ENCODE peak calls at places on chromosomes 7 and 10, in seven cellular contexts. One of them, this sample, is unnamed. For H3K4me1, the result is how much of the 10 kb centered on the place peaks cover.

GRCh38 chr10:43048301-43049051 is 28.4 kb upstream of the RET start:
- DNase-seq in stomach: no peak
- DNase-seq in left lung: no peak
- DNase-seq in upper lobe of left lung: no peak
- DNase-seq in GM12878: no peak
- DNase-seq in osteoblast: peak
- DNase-seq in cardiac muscle cell: no peak
- DNase-seq in this sample: no peak

GRCh38 chr10:13144814-13145213 is 16.5 kb upstream of the MCM10 start:
- DNase-seq in upper lobe of left lung: no peak
- DNase-seq in GM12878: no peak
- DNase-seq in stomach: no peak
- DNase-seq in cardiac muscle cell: no peak
- DNase-seq in osteoblast: no peak
- DNase-seq in left lung: no peak
- DNase-seq in this sample: no peak

GRCh38 chr7:149828357-149829309 is 9.5 kb upstream of the ZNF862 start:
- DNase-seq in osteoblast: peak
- DNase-seq in upper lobe of left lung: no peak
- DNase-seq in cardiac muscle cell: no peak
- DNase-seq in stomach: no peak
- DNase-seq in GM12878: no peak
- DNase-seq in left lung: peak
- DNase-seq in this sample: peak

GRCh38 chr10:95758351-95759025 is 2.5 kb downstream of the ENTPD1 start:
- DNase-seq in stomach: no peak
- DNase-seq in upper lobe of left lung: no peak
- DNase-seq in osteoblast: no peak
- DNase-seq in left lung: no peak
- DNase-seq in GM12878: peak
- DNase-seq in cardiac muscle cell: no peak
- DNase-seq in this sample: no peak

GRCh38 chr7:37657798-37658197 is 25.8 kb upstream of the GPR141 start:
- DNase-seq in GM12878: no peak
- DNase-seq in osteoblast: no peak
- DNase-seq in left lung: no peak
- DNase-seq in cardiac muscle cell: no peak
- DNase-seq in upper lobe of left lung: no peak
- DNase-seq in stomach: no peak
- DNase-seq in this sample: no peak

GRCh38 chr10:99396471-99396870 is 34.0 kb downstream of the GOT1 start:
- DNase-seq in stomach: no peak
- DNase-seq in cardiac muscle cell: peak
- DNase-seq in upper lobe of left lung: no peak
- DNase-seq in left lung: no peak
- DNase-seq in osteoblast: no peak
- DNase-seq in GM12878: no peak
- DNase-seq in this sample: no peak

GRCh38 chr7:153084283-153084682 is 324.7 kb downstream of the ACTR3B start:
- DNase-seq in left lung: no peak
- DNase-seq in upper lobe of left lung: peak
- DNase-seq in osteoblast: no peak
- DNase-seq in cardiac muscle cell: no peak
- DNase-seq in GM12878: no peak
- DNase-seq in stomach: no peak
- DNase-seq in this sample: no peak

GRCh38 chr10:113127285-113128283 is 177.5 kb downstream of the TCF7L2 start:
- DNase-seq in upper lobe of left lung: no peak
- DNase-seq in stomach: no peak
- DNase-seq in osteoblast: no peak
- DNase-seq in cardiac muscle cell: peak
- DNase-seq in GM12878: no peak
- DNase-seq in left lung: no peak
- DNase-seq in this sample: no peak

GRCh38 chr10:45154481-45154880 is 153.8 kb downstream of the ZNF22 start:
- DNase-seq in osteoblast: peak
- DNase-seq in GM12878: no peak
- DNase-seq in stomach: no peak
- DNase-seq in upper lobe of left lung: no peak
- DNase-seq in cardiac muscle cell: peak
- DNase-seq in left lung: no peak
- DNase-seq in this sample: no peak

GRCh38 chr10:50395279-50395678 is 144.0 kb upstream of the ASAH2 start:
- DNase-seq in GM12878: no peak
- DNase-seq in cardiac muscle cell: peak
- DNase-seq in left lung: no peak
- DNase-seq in upper lobe of left lung: no peak
- DNase-seq in osteoblast: no peak
- DNase-seq in stomach: no peak
- DNase-seq in this sample: no peak

GRCh38 chr7:21371371-21371770 is 56.5 kb upstream of the SP4 start:
- DNase-seq in GM12878: no peak
- DNase-seq in osteoblast: no peak
- DNase-seq in stomach: no peak
- DNase-seq in upper lobe of left lung: no peak
- DNase-seq in left lung: no peak
- DNase-seq in cardiac muscle cell: no peak
- DNase-seq in this sample: no peak

GRCh38 chr10:43398939-43399871 is 9.8 kb downstream of the HNRNPF start:
- DNase-seq in left lung: no peak
- DNase-seq in GM12878: no peak
- DNase-seq in cardiac muscle cell: peak
- DNase-seq in stomach: no peak
- DNase-seq in osteoblast: peak
- DNase-seq in upper lobe of left lung: no peak
- DNase-seq in this sample: no peak

GRCh38 chr7:136056827-136057226 is 79.7 kb upstream of the MTPN start:
- DNase-seq in stomach: no peak
- DNase-seq in cardiac muscle cell: no peak
- DNase-seq in upper lobe of left lung: no peak
- DNase-seq in left lung: no peak
- DNase-seq in osteoblast: no peak
- DNase-seq in GM12878: no peak
- DNase-seq in this sample: no peak

GRCh38 chr7:150738092-150739044 is 1.1 kb downstream of the GIMAP5 start:
- DNase-seq in cardiac muscle cell: no peak
- DNase-seq in upper lobe of left lung: no peak
- DNase-seq in left lung: no peak
- DNase-seq in osteoblast: no peak
- DNase-seq in stomach: no peak
- DNase-seq in GM12878: no peak
- DNase-seq in this sample: no peak

GRCh38 chr10:89644967-89645741 is at the start of gene PANK1:
- DNase-seq in osteoblast: peak
- DNase-seq in stomach: peak
- DNase-seq in cardiac muscle cell: peak
- DNase-seq in GM12878: peak
- DNase-seq in left lung: peak
- DNase-seq in upper lobe of left lung: peak
- DNase-seq in this sample: peak

GRCh38 chr10:123398180-123398591 is 244.0 kb downstream of the BUB3 start:
- DNase-seq in stomach: no peak
- DNase-seq in upper lobe of left lung: no peak
- DNase-seq in cardiac muscle cell: no peak
- DNase-seq in left lung: no peak
- DNase-seq in GM12878: peak
- DNase-seq in osteoblast: no peak
- DNase-seq in this sample: no peak

GRCh38 chr10:16545126-16545736 is 23.6 kb upstream of the C1QL3 start:
- DNase-seq in upper lobe of left lung: no peak
- DNase-seq in stomach: no peak
- DNase-seq in cardiac muscle cell: peak
- DNase-seq in GM12878: no peak
- DNase-seq in osteoblast: peak
- DNase-seq in left lung: no peak
- DNase-seq in this sample: no peak

GRCh38 chr7:41880107-41880506 is 177.2 kb upstream of the INHBA start:
- DNase-seq in cardiac muscle cell: peak
- DNase-seq in GM12878: no peak
- DNase-seq in left lung: no peak
- DNase-seq in upper lobe of left lung: no peak
- DNase-seq in osteoblast: peak
- DNase-seq in stomach: no peak
- DNase-seq in this sample: no peak

GRCh38 chr10:66746711-66747110 is 179.1 kb upstream of the LRRTM3 start:
- DNase-seq in stomach: no peak
- DNase-seq in upper lobe of left lung: no peak
- DNase-seq in cardiac muscle cell: no peak
- DNase-seq in osteoblast: no peak
- DNase-seq in GM12878: no peak
- DNase-seq in left lung: no peak
- DNase-seq in this sample: no peak

GRCh38 chr7:87231715-87232114 is 12.2 kb upstream of the TMEM243 start:
- DNase-seq in osteoblast: no peak
- DNase-seq in cardiac muscle cell: no peak
- DNase-seq in stomach: no peak
- DNase-seq in upper lobe of left lung: no peak
- DNase-seq in GM12878: no peak
- DNase-seq in left lung: no peak
- DNase-seq in this sample: no peak

GRCh38 chr7:142407939-142408573 is 150.2 kb upstream of the PRSS58 start:
- DNase-seq in stomach: no peak
- DNase-seq in GM12878: no peak
- DNase-seq in cardiac muscle cell: peak
- DNase-seq in osteoblast: no peak
- DNase-seq in upper lobe of left lung: no peak
- DNase-seq in left lung: no peak
- DNase-seq in this sample: no peak

GRCh38 chr7:142408794-142409193 is 150.9 kb upstream of the PRSS58 start:
- DNase-seq in osteoblast: no peak
- DNase-seq in GM12878: no peak
- DNase-seq in stomach: no peak
- DNase-seq in upper lobe of left lung: no peak
- DNase-seq in left lung: no peak
- DNase-seq in cardiac muscle cell: no peak
- DNase-seq in this sample: no peak

GRCh38 chr7:142401951-142402350 is 144.1 kb upstream of the PRSS58 start:
- DNase-seq in osteoblast: no peak
- DNase-seq in cardiac muscle cell: no peak
- DNase-seq in GM12878: no peak
- DNase-seq in upper lobe of left lung: no peak
- DNase-seq in stomach: no peak
- DNase-seq in left lung: no peak
- DNase-seq in this sample: no peak

GRCh38 chr7:142409471-142409870 is 151.6 kb upstream of the PRSS58 start:
- DNase-seq in left lung: no peak
- DNase-seq in cardiac muscle cell: no peak
- DNase-seq in stomach: no peak
- DNase-seq in upper lobe of left lung: no peak
- DNase-seq in GM12878: no peak
- DNase-seq in osteoblast: no peak
- DNase-seq in this sample: no peak

DNA sequence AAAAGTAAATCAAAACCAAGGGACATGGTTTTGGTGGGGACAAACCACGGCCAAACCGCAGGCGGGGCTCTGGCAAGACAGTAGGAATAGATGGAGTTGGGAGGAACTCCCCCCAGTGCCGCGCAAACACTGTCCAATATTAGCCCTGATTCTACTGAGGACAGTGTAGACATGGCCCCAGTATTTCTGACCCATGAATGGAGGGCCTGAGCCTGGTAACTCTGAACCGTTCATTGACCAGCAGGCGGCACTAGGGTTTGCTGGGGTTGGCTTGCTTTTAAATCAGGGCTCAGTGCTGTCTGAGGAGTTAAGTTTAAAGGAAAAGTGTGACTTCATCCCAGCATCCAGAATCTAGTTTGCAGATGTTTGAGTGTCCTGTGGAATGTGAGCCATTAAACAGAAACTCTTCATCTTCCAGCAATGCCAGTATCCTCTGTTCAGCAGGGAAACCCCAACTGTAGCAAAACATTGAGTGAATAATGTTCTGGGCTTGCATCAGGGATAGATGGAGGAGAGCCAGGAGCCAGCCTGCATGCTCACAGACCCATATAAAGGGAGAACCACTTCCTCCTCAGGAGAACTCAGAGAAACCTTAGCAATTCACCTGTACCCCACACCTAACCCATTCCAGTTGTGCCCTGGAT is 147.4 kb upstream of the PRSS58 start:
- DNase-seq in upper lobe of left lung: no peak
- DNase-seq in stomach: no peak
- DNase-seq in GM12878: no peak
- DNase-seq in left lung: no peak
- DNase-seq in osteoblast: peak
- DNase-seq in cardiac muscle cell: peak
- DNase-seq in this sample: no peak
- TF ChIP-seq CTCF in upper lobe of left lung: no peak
- TF ChIP-seq CTCF in stomach: no peak
- TF ChIP-seq CTCF in GM12878: no peak
- TF ChIP-seq CTCF in left lung: no peak
- TF ChIP-seq CTCF in osteoblast: no peak
- TF ChIP-seq CTCF in cardiac muscle cell: no peak
- TF ChIP-seq CTCF in this sample: no peak

GRCh38 chr7:91837397-91838070 is 43.0 kb downstream of the MTERF1 start:
- DNase-seq in GM12878: no peak
- DNase-seq in osteoblast: no peak
- DNase-seq in left lung: no peak
- DNase-seq in stomach: no peak
- DNase-seq in upper lobe of left lung: no peak
- DNase-seq in cardiac muscle cell: no peak
- DNase-seq in this sample: no peak
- H3K4me1 ChIP-seq in GM12878: under half
- H3K4me1 ChIP-seq in osteoblast: under half
- H3K4me1 ChIP-seq in left lung: under half
- H3K4me1 ChIP-seq in stomach: under half
- H3K4me1 ChIP-seq in upper lobe of left lung: under half
- H3K4me1 ChIP-seq in cardiac muscle cell: under half
- H3K4me1 ChIP-seq in this sample: under half

GRCh38 chr10:85317827-85318226 is 989.4 kb downstream of the CCSER2 start:
- DNase-seq in osteoblast: no peak
- DNase-seq in cardiac muscle cell: no peak
- DNase-seq in left lung: no peak
- DNase-seq in upper lobe of left lung: no peak
- DNase-seq in GM12878: no peak
- DNase-seq in stomach: no peak
- DNase-seq in this sample: no peak
- TF ChIP-seq CTCF in osteoblast: no peak
- TF ChIP-seq CTCF in cardiac muscle cell: no peak
- TF ChIP-seq CTCF in left lung: no peak
- TF ChIP-seq CTCF in upper lobe of left lung: no peak
- TF ChIP-seq CTCF in GM12878: no peak
- TF ChIP-seq CTCF in stomach: no peak
- TF ChIP-seq CTCF in this sample: no peak

GRCh38 chr10:71234970-71235681 is 22.8 kb downstream of the UNC5B start:
- DNase-seq in upper lobe of left lung: peak
- DNase-seq in left lung: peak
- DNase-seq in GM12878: no peak
- DNase-seq in cardiac muscle cell: peak
- DNase-seq in osteoblast: peak
- DNase-seq in stomach: no peak
- DNase-seq in this sample: no peak
- H3K4me1 ChIP-seq in upper lobe of left lung: half or more
- H3K4me1 ChIP-seq in left lung: half or more
- H3K4me1 ChIP-seq in GM12878: under half
- H3K4me1 ChIP-seq in cardiac muscle cell: half or more
- H3K4me1 ChIP-seq in osteoblast: half or more
- H3K4me1 ChIP-seq in stomach: half or more
- H3K4me1 ChIP-seq in this sample: under half